ENCODE peak calls at places on chromosomes 6 and 20, in ten cellular contexts. T is right cardiac atrium; K is DND-41; V is ovary; D is stomach; N is HCT116; R is cardiac muscle cell; X is heart left ventricle; J is CD4-positive, CD25-positive, alpha-beta regulatory T cell; A is mucosa of descending colon. C is an unnamed sample.

GRCh38 chr6:22087960-22088716 is 208.7 kb downstream of the PRL start:
- DNase-seq in T (no peak), K (no peak), V (no peak), D (no peak), N (no peak), R (no peak), X (no peak), J (no peak), A (no peak), C (no peak)

GRCh38 chr6:146587448-146587847 is 11.3 kb upstream of the ADGB start:
- DNase-seq in T (no peak), K (no peak), V (no peak), D (no peak), N (no peak), R (no peak), X (no peak), J (no peak), A (no peak), C (no peak)

GRCh38 chr6:53299331-53299835 is 49.4 kb downstream of the ELOVL5 start:
- DNase-seq in T (no peak), K (no peak), V (no peak), D (no peak), N (no peak), R (no peak), X (no peak), J (no peak), A (no peak), C (no peak)

GRCh38 chr6:12679291-12679690 is 37.3 kb upstream of the PHACTR1 start:
- DNase-seq in T (no peak), K (no peak), V (no peak), D (no peak), N (no peak), R (no peak), X (no peak), J (no peak), A (no peak), C (no peak)

GRCh38 chr6:99611148-99611547 is 4.5 kb downstream of the PRDM13 start:
- DNase-seq in T (no peak), K (peak; percentile 35), V (no peak), D (no peak), N (no peak), R (no peak), X (no peak), J (no peak), A (no peak), C (no peak)

GRCh38 chr6:90194371-90194841 is 102.2 kb downstream of the BACH2 start:
- DNase-seq in T (no peak), K (no peak), V (no peak), D (no peak), N (no peak), R (no peak), X (no peak), J (no peak), A (no peak), C (no peak)

GRCh38 chr20:48260370-48260769 is 475.1 kb upstream of the SULF2 start:
- DNase-seq in T (no peak), K (no peak), V (peak; percentile 32), D (no peak), N (no peak), R (no peak), X (peak; percentile 68), J (no peak), A (no peak), C (no peak)

GRCh38 chr6:19438566-19439353 is 398.4 kb upstream of the ID4 start:
- DNase-seq in T (no peak), K (no peak), V (no peak), D (no peak), N (no peak), R (no peak), X (no peak), J (no peak), A (no peak), C (no peak)

GRCh38 chr6:136549359-136550044 is 720 bp downstream of the MAP7 start:
- DNase-seq in T (no peak), K (no peak), V (no peak), D (peak; percentile 31), N (no peak), R (no peak), X (no peak), J (no peak), A (no peak), C (peak; percentile 46)

GRCh38 chr20:57322476-57322875 is 7.1 kb upstream of the SPO11 start:
- DNase-seq in T (no peak), K (no peak), V (no peak), D (no peak), N (no peak), R (no peak), X (no peak), J (no peak), A (no peak), C (no peak)

GRCh38 chr20:13687827-13688226 is 49.1 kb upstream of the TASP1 start:
- DNase-seq in T (no peak), K (no peak), V (no peak), D (no peak), N (no peak), R (no peak), X (no peak), J (no peak), A (no peak), C (no peak)

GRCh38 chr6:45448417-45449389 is 71.0 kb upstream of the SUPT3H start:
- DNase-seq in T (no peak), K (no peak), V (no peak), D (no peak), N (no peak), R (no peak), X (no peak), J (no peak), A (no peak), C (no peak)
- H3K4me1 ChIP-seq in T (peaks cover 3% of the 10 kb centered on the region), K (peaks cover 78% of the 10 kb centered on the region), V (peaks cover 4% of the 10 kb centered on the region), D (peaks cover 22% of the 10 kb centered on the region), N (peaks cover 35% of the 10 kb centered on the region), R (peaks cover 31% of the 10 kb centered on the region), X (peaks cover 17% of the 10 kb centered on the region), J (peaks cover 28% of the 10 kb centered on the region), A (peaks cover 13% of the 10 kb centered on the region), C (peaks cover 8% of the 10 kb centered on the region)

GRCh38 chr6:75279418-75279817 is 5.2 kb downstream of the TMEM30A start:
- DNase-seq in T (no peak), K (no peak), V (no peak), D (no peak), N (no peak), R (no peak), X (no peak), J (no peak), A (no peak), C (no peak)
- H3K4me3 ChIP-seq in T (no peak overlapping the region), K (peak overlapping the region; percentile 4), V (no peak overlapping the region), D (no peak overlapping the region), N (no peak overlapping the region), R (no peak overlapping the region), X (no peak overlapping the region), J (peak overlapping the region; percentile 45), A (no peak overlapping the region), C (no peak overlapping the region)

GRCh38 chr20:845226-845868 is 11.8 kb downstream of the FAM110A start:
- DNase-seq in T (no peak), K (no peak), V (no peak), D (no peak), N (no peak), R (no peak), X (no peak), J (no peak), A (no peak), C (no peak)
- H3K4me1 ChIP-seq in T (peaks cover 5% of the 10 kb centered on the region), K (peaks cover 9% of the 10 kb centered on the region), V (peaks cover 5% of the 10 kb centered on the region), D (peaks cover 54% of the 10 kb centered on the region), N (peaks cover 26% of the 10 kb centered on the region), R (peaks cover 33% of the 10 kb centered on the region), X (peaks cover 17% of the 10 kb centered on the region), J (peaks cover 86% of the 10 kb centered on the region), A (peaks cover 30% of the 10 kb centered on the region), C (peaks cover 35% of the 10 kb centered on the region)

DNA sequence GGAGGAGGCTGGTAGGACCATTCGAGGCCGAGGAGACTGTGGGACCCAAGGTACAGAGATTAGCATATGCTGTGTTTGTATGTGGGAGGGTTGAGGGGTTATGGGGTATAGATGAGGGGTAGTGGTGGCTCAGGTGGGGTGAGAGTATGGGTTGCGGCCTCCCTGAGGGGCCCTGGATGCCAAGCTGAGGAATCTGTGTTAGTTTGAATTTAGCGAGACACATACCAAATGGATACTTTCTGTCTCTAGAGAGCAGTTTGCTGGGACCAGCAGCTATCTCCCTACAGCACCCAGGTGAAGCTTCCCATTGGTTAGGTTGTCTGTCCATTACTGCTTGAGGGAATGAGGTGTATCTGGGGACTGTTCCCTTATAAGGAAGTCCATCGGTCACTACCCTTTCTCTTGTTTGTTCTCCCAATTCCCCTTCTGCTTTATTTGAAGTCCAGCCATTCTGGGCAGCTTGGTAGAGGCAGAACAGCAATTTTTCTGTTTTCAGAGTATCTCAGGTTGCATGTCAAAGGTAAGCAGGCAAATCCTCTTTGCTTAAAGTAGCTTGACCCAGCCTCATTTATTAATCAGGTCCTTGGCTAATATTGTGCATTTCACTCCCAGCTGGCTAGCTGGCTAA is 15.2 kb downstream of the CHMP4B start:
- DNase-seq in T (no peak), K (no peak), V (no peak), D (no peak), N (no peak), R (no peak), X (no peak), J (no peak), A (no peak), C (no peak)
- H3K4me3 ChIP-seq in T (no peak overlapping the region), K (no peak overlapping the region), V (no peak overlapping the region), D (no peak overlapping the region), N (no peak overlapping the region), R (no peak overlapping the region), X (no peak overlapping the region), J (no peak overlapping the region), A (no peak overlapping the region), C (no peak overlapping the region)

DNA sequence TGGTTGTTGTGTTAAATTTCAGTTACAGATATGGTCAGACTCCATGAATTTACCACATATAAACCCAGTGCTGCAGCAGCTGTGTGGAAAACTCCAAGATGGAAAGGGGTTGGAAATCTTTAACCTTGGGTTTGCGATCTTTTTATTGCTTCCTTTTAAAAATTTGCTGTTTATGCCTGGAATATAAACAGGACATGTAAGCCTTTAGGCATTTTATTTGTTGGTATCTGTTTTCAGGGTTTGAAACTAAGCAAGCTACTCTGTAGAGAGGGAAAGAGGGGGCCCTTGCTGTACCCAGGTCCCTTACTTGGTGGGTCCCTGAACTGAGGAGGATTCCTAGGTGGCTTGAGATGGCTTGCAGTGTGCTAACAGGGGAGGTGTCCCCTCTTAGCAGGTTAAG is 800 bp downstream of the PKIG start:
- DNase-seq in T (no peak), K (no peak), V (no peak), D (no peak), N (no peak), R (no peak), X (no peak), J (no peak), A (no peak), C (no peak)
- H3K4me1 ChIP-seq in T (peaks cover 23% of the 10 kb centered on the region), K (no peaks in the 10 kb centered on the region), V (peaks cover 21% of the 10 kb centered on the region), D (peaks cover 65% of the 10 kb centered on the region), N (peaks cover 7% of the 10 kb centered on the region), R (peaks cover 36% of the 10 kb centered on the region), X (peaks cover 61% of the 10 kb centered on the region), J (no peaks in the 10 kb centered on the region), A (no peaks in the 10 kb centered on the region), C (peaks cover 17% of the 10 kb centered on the region)